ENCODE peak calls at places on chromosome 12, in nine cellular contexts. K, I, R, O, Z, A, C, Y and W are unnamed samples.

GRCh38 chr12:103036581-103037214 is 79.2 kb downstream of the ASCL1 start:
- DNase-seq in Z (no peak), R (no peak), I (no peak), A (no peak), Y (no peak), K (no peak), C (no peak), O (no peak), W (no peak)

GRCh38 chr12:120468271-120468845 is 1.2 kb downstream of the SRSF9 start:
- DNase-seq in Z (no peak), K (peak; percentile 55), Y (peak; percentile 70), A (peak; percentile 54), R (peak; percentile 57), O (peak; percentile 44), C (peak; percentile 53), I (peak; percentile 84), W (peak; percentile 40)

GRCh38 chr12:79827484-79827883 is 107.4 kb downstream of the PPP1R12A start:
- DNase-seq in K (no peak), I (no peak), A (no peak), C (no peak), Y (no peak), Z (no peak), R (no peak), O (no peak), W (no peak)

GRCh38 chr12:57235012-57235727 is 5.7 kb downstream of the SHMT2 start:
- DNase-seq in R (peak; percentile 60), K (no peak), A (no peak), O (peak; percentile 63), Y (no peak), C (no peak), Z (no peak), I (peak; percentile 91), W (peak; percentile 36)

GRCh38 chr12:101697197-101697929 is at the start of gene CHPT1:
- DNase-seq in K (peak; percentile 58), O (peak; percentile 81), R (peak; percentile 38), A (peak; percentile 86), C (peak; percentile 94), Y (peak; percentile 88), Z (no peak), I (peak; percentile 94), W (peak; percentile 94)

GRCh38 chr12:131608740-131609665 is 101.9 kb upstream of the SFSWAP start:
- DNase-seq in K (peak; percentile 59), C (peak; percentile 77), Y (peak; percentile 85), I (peak; percentile 94), Z (no peak), A (peak; percentile 62), R (peak; percentile 7), O (peak; percentile 21), W (peak; percentile 79)

GRCh38 chr12:510071-510825 is 50.5 kb downstream of the B4GALNT3 start:
- DNase-seq in R (no peak), A (no peak), Z (no peak), C (peak; percentile 62), K (peak; percentile 18), I (peak; percentile 96), O (no peak), Y (peak; percentile 74), W (peak; percentile 27)

GRCh38 chr12:51976376-51977160 is 25.1 kb downstream of the ACVR1B start:
- DNase-seq in O (peak; percentile 92), R (peak; percentile 50), C (no peak), Z (no peak), Y (no peak), K (peak; percentile 79), I (no peak), A (no peak), W (no peak)

GRCh38 chr12:82475211-82475610 is 116.9 kb downstream of the METTL25 start:
- DNase-seq in A (no peak), R (no peak), Y (no peak), O (no peak), C (no peak), Z (no peak), I (no peak), K (no peak), W (no peak)

GRCh38 chr12:93518725-93519124 is 51.4 kb downstream of the MRPL42 start:
- DNase-seq in I (peak; percentile 32), Y (no peak), A (peak; percentile 43), C (no peak), R (peak; percentile 83), K (peak; percentile 19), O (no peak), Z (no peak), W (no peak)

GRCh38 chr12:108779998-108780688 is 48.8 kb upstream of the CORO1C start:
- DNase-seq in A (no peak), C (no peak), K (no peak), Y (no peak), R (no peak), Z (no peak), O (no peak), I (no peak), W (no peak)

GRCh38 chr12:118103601-118104382 is at the start of gene VSIG10:
- DNase-seq in O (peak; percentile 71), I (peak; percentile 93), Z (no peak), Y (peak; percentile 91), R (peak; percentile 53), A (peak; percentile 84), C (peak; percentile 86), K (peak; percentile 81), W (peak; percentile 78)

GRCh38 chr12:54984602-54985376 is at the start of gene TESPA1:
- DNase-seq in K (no peak), O (no peak), Y (peak; percentile 75), Z (peak; percentile 21), R (no peak), C (peak; percentile 95), I (no peak), A (peak; percentile 36), W (no peak)

GRCh38 chr12:121534495-121535148 is 46.2 kb downstream of the KDM2B start:
- DNase-seq in R (no peak), Z (no peak), O (no peak), C (no peak), I (peak; percentile 74), Y (no peak), K (no peak), A (no peak), W (no peak)

GRCh38 chr12:53074290-53074998 is 4.7 kb downstream of the SPRYD3 start:
- DNase-seq in Z (no peak), Y (peak; percentile 55), O (no peak), R (no peak), K (no peak), C (peak; percentile 34), I (peak; percentile 34), A (no peak), W (no peak)

GRCh38 chr12:47745485-47746041 is 13.1 kb downstream of the RAPGEF3 start:
- DNase-seq in A (no peak), Y (no peak), Z (no peak), K (no peak), O (no peak), R (no peak), C (no peak), I (no peak), W (no peak)

GRCh38 chr12:47747115-47747514 is 11.6 kb downstream of the RAPGEF3 start:
- DNase-seq in C (no peak), K (no peak), A (no peak), O (no peak), Y (no peak), Z (no peak), I (no peak), R (no peak), W (no peak)

GRCh38 chr12:47746523-47746922 is 12.2 kb downstream of the RAPGEF3 start:
- DNase-seq in K (no peak), O (no peak), Z (no peak), Y (no peak), R (no peak), C (no peak), A (no peak), I (no peak), W (no peak)

GRCh38 chr12:47744778-47745436 is 13.8 kb downstream of the RAPGEF3 start:
- DNase-seq in C (no peak), A (no peak), O (no peak), Z (no peak), I (no peak), Y (no peak), R (no peak), K (no peak), W (no peak)

GRCh38 chr12:47746073-47746472 is 12.6 kb downstream of the RAPGEF3 start:
- DNase-seq in Y (no peak), K (no peak), I (no peak), A (no peak), C (no peak), O (no peak), R (no peak), Z (no peak), W (no peak)
- H3K4me1 ChIP-seq in Y (peaks cover 12% of the 10 kb centered on the region), K (peaks cover 7% of the 10 kb centered on the region), I (no peaks in the 10 kb centered on the region), A (peaks cover 10% of the 10 kb centered on the region), C (peaks cover 10% of the 10 kb centered on the region), O (peaks cover 18% of the 10 kb centered on the region), R (peaks cover 2% of the 10 kb centered on the region), Z (peaks cover 8% of the 10 kb centered on the region), W (no peaks in the 10 kb centered on the region)

GRCh38 chr12:8034802-8035201 is 2.3 kb downstream of the FOXJ2 start:
- DNase-seq in O (no peak), A (no peak), Y (no peak), R (no peak), I (no peak), Z (no peak), C (no peak), K (no peak), W (no peak)
- H3K4me1 ChIP-seq in O (peaks cover 67% of the 10 kb centered on the region), A (peaks cover 67% of the 10 kb centered on the region), Y (peaks cover 66% of the 10 kb centered on the region), R (peaks cover 24% of the 10 kb centered on the region), I (peaks cover 9% of the 10 kb centered on the region), Z (peaks cover 58% of the 10 kb centered on the region), C (peaks cover 16% of the 10 kb centered on the region), K (peaks cover 31% of the 10 kb centered on the region), W (peaks cover 17% of the 10 kb centered on the region)

DNA sequence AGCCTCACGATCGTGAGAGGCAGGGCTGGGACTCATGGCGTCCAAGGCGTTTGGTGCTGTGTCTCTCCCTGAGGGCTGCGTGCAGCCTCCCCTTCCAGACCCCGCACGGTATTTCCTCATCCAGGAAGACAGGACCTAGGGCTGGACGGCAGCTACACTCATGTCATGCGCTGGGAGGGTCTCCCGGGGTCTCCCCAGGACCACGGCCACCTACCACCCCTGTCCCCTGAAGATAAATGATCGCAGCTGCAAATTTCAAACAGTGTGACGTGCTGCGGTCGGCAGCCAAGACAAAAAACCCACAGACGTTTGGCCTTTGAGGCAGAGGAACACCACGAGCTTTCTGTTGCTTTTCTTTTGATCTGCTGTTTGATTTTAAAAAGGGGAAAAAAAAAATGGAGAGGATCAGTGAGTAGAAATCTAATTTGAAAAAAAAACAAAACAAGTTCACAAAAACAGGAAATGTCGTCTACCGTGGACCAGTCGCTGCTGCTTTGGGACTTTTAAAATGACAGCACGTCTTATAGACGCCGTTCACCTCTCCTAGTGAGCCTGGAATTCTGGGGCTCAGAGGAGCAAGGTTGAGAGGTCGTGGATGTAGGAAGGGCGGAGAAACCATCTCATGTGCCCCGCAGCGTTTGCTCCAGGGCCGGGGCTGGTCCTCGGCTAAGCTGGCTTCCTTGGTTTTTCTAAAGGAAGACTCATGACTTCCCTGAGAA is 237.6 kb downstream of the SLC41A2 start:
- DNase-seq in A (no peak), R (peak; percentile 47), Z (no peak), K (no peak), Y (no peak), C (peak; percentile 87), O (no peak), I (no peak), W (no peak)
- H3K4me1 ChIP-seq in A (peaks cover 21% of the 10 kb centered on the region), R (peaks cover 3% of the 10 kb centered on the region), Z (peaks cover 5% of the 10 kb centered on the region), K (no peaks in the 10 kb centered on the region), Y (peaks cover 29% of the 10 kb centered on the region), C (peaks cover 5% of the 10 kb centered on the region), O (no peaks in the 10 kb centered on the region), I (peaks cover 12% of the 10 kb centered on the region), W (peaks cover 4% of the 10 kb centered on the region)

DNA sequence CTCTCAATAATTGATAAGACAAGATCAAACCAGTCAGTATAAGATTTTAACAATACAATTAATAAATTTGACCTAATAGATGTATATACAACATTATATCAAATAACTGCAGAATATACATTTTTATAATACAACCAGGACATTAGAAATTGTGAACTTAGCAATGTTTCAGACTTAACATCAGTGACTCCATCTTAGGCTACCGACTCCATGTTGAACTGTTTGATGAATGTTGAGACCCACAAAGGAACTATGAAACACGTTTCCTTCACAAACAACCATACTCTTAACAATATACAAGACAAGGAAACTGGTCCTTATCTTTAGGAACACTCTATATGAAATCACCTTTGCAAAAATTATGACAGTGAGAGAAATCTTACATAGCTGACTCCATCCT is 13.9 kb upstream of the LALBA start:
- DNase-seq in A (no peak), C (no peak), R (no peak), Z (no peak), I (no peak), Y (no peak), O (no peak), K (no peak), W (no peak)
- H3K4me1 ChIP-seq in A (no peaks in the 10 kb centered on the region), C (no peaks in the 10 kb centered on the region), R (no peaks in the 10 kb centered on the region), Z (no peaks in the 10 kb centered on the region), I (no peaks in the 10 kb centered on the region), Y (no peaks in the 10 kb centered on the region), O (peaks cover 6% of the 10 kb centered on the region), K (no peaks in the 10 kb centered on the region), W (peaks cover 2% of the 10 kb centered on the region)